ENCODE peak calls at places on chromosomes 7 and 10, in eight cellular contexts. One of them, this sample, is unnamed.

GRCh38 chr10:132904169-132904813 is 38.1 kb downstream of the CFAP46 start:
- DNase-seq in dorsolateral prefrontal cortex: peak
- DNase-seq in fibroblast of the aortic adventitia: peak
- DNase-seq in AG04450: no peak
- DNase-seq in tibial artery: peak
- DNase-seq in foreskin fibroblast: peak
- DNase-seq in spleen: peak
- DNase-seq in fibroblast of pulmonary artery: peak
- DNase-seq in this sample: peak

GRCh38 chr7:99195867-99196266 is 12.0 kb downstream of the KPNA7 start:
- DNase-seq in dorsolateral prefrontal cortex: no peak
- DNase-seq in fibroblast of the aortic adventitia: no peak
- DNase-seq in AG04450: no peak
- DNase-seq in tibial artery: no peak
- DNase-seq in foreskin fibroblast: no peak
- DNase-seq in spleen: no peak
- DNase-seq in fibroblast of pulmonary artery: no peak
- DNase-seq in this sample: no peak

GRCh38 chr10:102411341-102412255 is 7.0 kb downstream of the PSD start:
- DNase-seq in dorsolateral prefrontal cortex: no peak
- DNase-seq in fibroblast of the aortic adventitia: no peak
- DNase-seq in AG04450: no peak
- DNase-seq in tibial artery: no peak
- DNase-seq in foreskin fibroblast: no peak
- DNase-seq in spleen: no peak
- DNase-seq in fibroblast of pulmonary artery: no peak
- DNase-seq in this sample: no peak

GRCh38 chr7:74466196-74466813 is 12.6 kb downstream of the GTF2IRD1 start:
- DNase-seq in dorsolateral prefrontal cortex: peak
- DNase-seq in fibroblast of the aortic adventitia: no peak
- DNase-seq in AG04450: no peak
- DNase-seq in tibial artery: no peak
- DNase-seq in foreskin fibroblast: peak
- DNase-seq in spleen: no peak
- DNase-seq in fibroblast of pulmonary artery: no peak
- DNase-seq in this sample: no peak

GRCh38 chr10:86177483-86178155 is 189.0 kb downstream of the GRID1 start:
- DNase-seq in dorsolateral prefrontal cortex: no peak
- DNase-seq in fibroblast of the aortic adventitia: no peak
- DNase-seq in AG04450: no peak
- DNase-seq in tibial artery: no peak
- DNase-seq in foreskin fibroblast: no peak
- DNase-seq in spleen: peak
- DNase-seq in fibroblast of pulmonary artery: no peak
- DNase-seq in this sample: no peak

GRCh38 chr10:104300002-104300735 is 31.2 kb downstream of the GSTO2 start:
- DNase-seq in dorsolateral prefrontal cortex: no peak
- DNase-seq in fibroblast of the aortic adventitia: peak
- DNase-seq in AG04450: peak
- DNase-seq in tibial artery: peak
- DNase-seq in foreskin fibroblast: peak
- DNase-seq in spleen: no peak
- DNase-seq in fibroblast of pulmonary artery: peak
- DNase-seq in this sample: no peak

GRCh38 chr10:22670796-22671195 is 43.6 kb downstream of the PIP4K2A start:
- DNase-seq in dorsolateral prefrontal cortex: no peak
- DNase-seq in fibroblast of the aortic adventitia: peak
- DNase-seq in AG04450: no peak
- DNase-seq in tibial artery: no peak
- DNase-seq in foreskin fibroblast: peak
- DNase-seq in spleen: no peak
- DNase-seq in fibroblast of pulmonary artery: peak
- DNase-seq in this sample: no peak

GRCh38 chr10:125153693-125154490 is 6.5 kb downstream of the CTBP2 start:
- DNase-seq in dorsolateral prefrontal cortex: no peak
- DNase-seq in fibroblast of the aortic adventitia: peak
- DNase-seq in AG04450: no peak
- DNase-seq in tibial artery: no peak
- DNase-seq in foreskin fibroblast: peak
- DNase-seq in spleen: no peak
- DNase-seq in fibroblast of pulmonary artery: no peak
- DNase-seq in this sample: no peak

GRCh38 chr7:99106411-99106810 is 37.5 kb downstream of the SMURF1 start:
- DNase-seq in dorsolateral prefrontal cortex: no peak
- DNase-seq in fibroblast of the aortic adventitia: no peak
- DNase-seq in AG04450: no peak
- DNase-seq in tibial artery: no peak
- DNase-seq in foreskin fibroblast: no peak
- DNase-seq in spleen: no peak
- DNase-seq in fibroblast of pulmonary artery: no peak
- DNase-seq in this sample: no peak

GRCh38 chr10:30749368-30749767 is 119.8 kb upstream of the LYZL2 start:
- DNase-seq in dorsolateral prefrontal cortex: no peak
- DNase-seq in fibroblast of the aortic adventitia: no peak
- DNase-seq in AG04450: no peak
- DNase-seq in tibial artery: no peak
- DNase-seq in foreskin fibroblast: peak
- DNase-seq in spleen: no peak
- DNase-seq in fibroblast of pulmonary artery: no peak
- DNase-seq in this sample: no peak

GRCh38 chr10:30750971-30751677 is 121.6 kb upstream of the LYZL2 start:
- DNase-seq in dorsolateral prefrontal cortex: no peak
- DNase-seq in fibroblast of the aortic adventitia: no peak
- DNase-seq in AG04450: no peak
- DNase-seq in tibial artery: no peak
- DNase-seq in foreskin fibroblast: peak
- DNase-seq in spleen: no peak
- DNase-seq in fibroblast of pulmonary artery: no peak
- DNase-seq in this sample: no peak

GRCh38 chr10:30748152-30748845 is 118.7 kb upstream of the LYZL2 start:
- DNase-seq in dorsolateral prefrontal cortex: no peak
- DNase-seq in fibroblast of the aortic adventitia: no peak
- DNase-seq in AG04450: no peak
- DNase-seq in tibial artery: no peak
- DNase-seq in foreskin fibroblast: no peak
- DNase-seq in spleen: no peak
- DNase-seq in fibroblast of pulmonary artery: no peak
- DNase-seq in this sample: no peak

GRCh38 chr10:30752481-30752881 is 122.9 kb upstream of the LYZL2 start:
- DNase-seq in dorsolateral prefrontal cortex: no peak
- DNase-seq in fibroblast of the aortic adventitia: no peak
- DNase-seq in AG04450: no peak
- DNase-seq in tibial artery: no peak
- DNase-seq in foreskin fibroblast: no peak
- DNase-seq in spleen: no peak
- DNase-seq in fibroblast of pulmonary artery: no peak
- DNase-seq in this sample: no peak

DNA sequence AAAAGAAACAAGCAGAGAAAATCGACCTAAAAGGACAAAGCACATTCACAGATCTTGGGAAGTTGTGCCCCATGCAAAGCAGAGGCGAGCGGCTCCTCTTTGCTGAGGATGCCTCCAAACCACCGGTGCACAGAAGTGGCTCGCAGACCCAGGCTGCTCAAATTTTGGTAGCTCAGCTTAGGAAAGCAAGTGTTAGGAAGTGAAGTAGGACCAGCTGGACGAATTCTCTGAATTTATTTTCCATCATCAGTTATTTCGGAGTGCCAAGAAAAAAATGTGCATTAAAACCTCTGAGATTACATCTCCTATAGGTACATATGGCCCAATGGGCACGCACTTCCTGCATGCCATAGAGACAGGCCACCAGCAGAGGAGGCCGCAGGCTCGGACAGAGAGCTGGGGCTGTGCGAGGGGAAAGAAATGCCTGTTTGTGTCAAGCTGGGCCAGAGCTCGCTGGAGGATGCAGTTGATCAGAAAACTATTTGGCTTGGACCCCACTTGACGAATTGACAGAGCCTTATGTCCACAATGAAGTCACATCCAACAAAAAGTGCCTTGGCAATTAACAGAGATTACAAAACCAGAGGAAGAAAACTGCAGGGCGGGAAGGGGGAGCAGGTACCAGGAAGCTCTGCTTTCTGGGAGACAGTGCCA is 122.3 kb upstream of the LYZL2 start:
- DNase-seq in dorsolateral prefrontal cortex: peak
- DNase-seq in fibroblast of the aortic adventitia: peak
- DNase-seq in AG04450: peak
- DNase-seq in tibial artery: peak
- DNase-seq in foreskin fibroblast: peak
- DNase-seq in spleen: peak
- DNase-seq in fibroblast of pulmonary artery: peak
- DNase-seq in this sample: peak
- TF ChIP-seq CTCF in dorsolateral prefrontal cortex: peak
- TF ChIP-seq CTCF in fibroblast of the aortic adventitia: peak
- TF ChIP-seq CTCF in AG04450: peak
- TF ChIP-seq CTCF in tibial artery: peak
- TF ChIP-seq CTCF in foreskin fibroblast: peak
- TF ChIP-seq CTCF in spleen: no peak
- TF ChIP-seq CTCF in fibroblast of pulmonary artery: peak
- TF ChIP-seq CTCF in this sample: peak

GRCh38 chr7:151876899-151877777 is at the start of gene PRKAG2:
- DNase-seq in dorsolateral prefrontal cortex: peak
- DNase-seq in fibroblast of the aortic adventitia: peak
- DNase-seq in AG04450: no peak
- DNase-seq in tibial artery: peak
- DNase-seq in foreskin fibroblast: peak
- DNase-seq in spleen: peak
- DNase-seq in fibroblast of pulmonary artery: peak
- DNase-seq in this sample: peak

GRCh38 chr7:151875862-151876111 is 1.1 kb downstream of the PRKAG2 start:
- DNase-seq in dorsolateral prefrontal cortex: no peak
- DNase-seq in fibroblast of the aortic adventitia: peak
- DNase-seq in AG04450: no peak
- DNase-seq in tibial artery: no peak
- DNase-seq in foreskin fibroblast: peak
- DNase-seq in spleen: no peak
- DNase-seq in fibroblast of pulmonary artery: peak
- DNase-seq in this sample: no peak

GRCh38 chr7:151876112-151876898 is 610 bp downstream of the PRKAG2 start:
- DNase-seq in dorsolateral prefrontal cortex: peak
- DNase-seq in fibroblast of the aortic adventitia: peak
- DNase-seq in AG04450: no peak
- DNase-seq in tibial artery: peak
- DNase-seq in foreskin fibroblast: peak
- DNase-seq in spleen: peak
- DNase-seq in fibroblast of pulmonary artery: peak
- DNase-seq in this sample: peak

GRCh38 chr7:151880688-151881087 is 3.8 kb upstream of the PRKAG2 start:
- DNase-seq in dorsolateral prefrontal cortex: no peak
- DNase-seq in fibroblast of the aortic adventitia: no peak
- DNase-seq in AG04450: no peak
- DNase-seq in tibial artery: no peak
- DNase-seq in foreskin fibroblast: no peak
- DNase-seq in spleen: peak
- DNase-seq in fibroblast of pulmonary artery: no peak
- DNase-seq in this sample: no peak

GRCh38 chr7:151877911-151878835 is 1.3 kb upstream of the PRKAG2 start:
- DNase-seq in dorsolateral prefrontal cortex: no peak
- DNase-seq in fibroblast of the aortic adventitia: no peak
- DNase-seq in AG04450: no peak
- DNase-seq in tibial artery: no peak
- DNase-seq in foreskin fibroblast: no peak
- DNase-seq in spleen: peak
- DNase-seq in fibroblast of pulmonary artery: no peak
- DNase-seq in this sample: no peak
- H3K4me3 ChIP-seq in dorsolateral prefrontal cortex: peak
- H3K4me3 ChIP-seq in fibroblast of the aortic adventitia: no peak
- H3K4me3 ChIP-seq in AG04450: no peak
- H3K4me3 ChIP-seq in tibial artery: peak
- H3K4me3 ChIP-seq in foreskin fibroblast: no peak
- H3K4me3 ChIP-seq in spleen: peak
- H3K4me3 ChIP-seq in fibroblast of pulmonary artery: no peak
- H3K4me3 ChIP-seq in this sample: no peak

DNA sequence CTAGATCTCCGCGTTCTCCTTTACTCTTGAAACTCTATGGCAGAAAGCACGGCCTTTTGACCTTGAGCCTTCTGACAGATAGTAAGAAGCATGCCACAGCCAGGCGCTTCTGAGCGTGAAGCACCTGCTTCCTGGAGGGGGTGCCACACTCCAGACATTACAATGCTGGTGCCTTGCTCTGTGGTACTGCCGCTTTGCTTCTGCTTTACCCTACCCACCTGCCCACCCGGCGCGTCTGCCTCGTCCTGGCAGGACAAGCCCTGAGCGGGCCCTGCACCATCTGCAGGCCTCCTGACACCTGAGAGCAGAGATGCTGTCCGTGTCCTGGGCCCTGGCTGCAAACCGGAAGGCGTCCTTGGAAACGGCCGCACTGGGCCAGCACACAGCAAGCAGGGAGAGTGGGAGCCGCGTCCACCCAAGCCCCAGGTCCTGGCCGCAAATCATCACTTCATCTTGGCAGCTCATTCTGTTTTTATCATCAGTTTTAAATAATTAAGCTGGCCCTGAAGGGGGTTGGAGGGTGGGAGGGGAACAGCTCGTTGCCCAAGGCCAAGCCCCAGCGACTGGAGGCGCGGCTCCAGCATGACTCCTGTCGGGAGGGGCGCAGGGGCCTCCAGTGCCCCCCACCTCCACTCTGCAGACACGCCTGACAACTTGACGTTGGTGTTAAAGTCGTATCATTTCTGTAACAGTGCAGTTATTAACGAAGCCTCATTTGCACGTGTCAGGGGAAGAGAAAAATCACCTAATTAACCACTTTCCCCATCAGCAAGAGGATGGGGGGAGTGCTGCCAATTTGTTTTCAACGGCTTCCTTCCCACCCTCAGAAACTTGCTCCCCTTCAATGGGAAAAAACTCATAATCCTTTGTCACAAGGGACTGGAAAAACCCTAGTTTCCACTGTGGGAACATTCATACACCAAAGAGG is 132.2 kb downstream of the MAD1L1 start:
- DNase-seq in dorsolateral prefrontal cortex: peak
- DNase-seq in fibroblast of the aortic adventitia: no peak
- DNase-seq in AG04450: no peak
- DNase-seq in tibial artery: no peak
- DNase-seq in foreskin fibroblast: peak
- DNase-seq in spleen: peak
- DNase-seq in fibroblast of pulmonary artery: no peak
- DNase-seq in this sample: no peak
- TF ChIP-seq CTCF in dorsolateral prefrontal cortex: no peak
- TF ChIP-seq CTCF in fibroblast of the aortic adventitia: no peak
- TF ChIP-seq CTCF in AG04450: no peak
- TF ChIP-seq CTCF in tibial artery: no peak
- TF ChIP-seq CTCF in foreskin fibroblast: no peak
- TF ChIP-seq CTCF in spleen: no peak
- TF ChIP-seq CTCF in fibroblast of pulmonary artery: no peak
- TF ChIP-seq CTCF in this sample: peak

DNA sequence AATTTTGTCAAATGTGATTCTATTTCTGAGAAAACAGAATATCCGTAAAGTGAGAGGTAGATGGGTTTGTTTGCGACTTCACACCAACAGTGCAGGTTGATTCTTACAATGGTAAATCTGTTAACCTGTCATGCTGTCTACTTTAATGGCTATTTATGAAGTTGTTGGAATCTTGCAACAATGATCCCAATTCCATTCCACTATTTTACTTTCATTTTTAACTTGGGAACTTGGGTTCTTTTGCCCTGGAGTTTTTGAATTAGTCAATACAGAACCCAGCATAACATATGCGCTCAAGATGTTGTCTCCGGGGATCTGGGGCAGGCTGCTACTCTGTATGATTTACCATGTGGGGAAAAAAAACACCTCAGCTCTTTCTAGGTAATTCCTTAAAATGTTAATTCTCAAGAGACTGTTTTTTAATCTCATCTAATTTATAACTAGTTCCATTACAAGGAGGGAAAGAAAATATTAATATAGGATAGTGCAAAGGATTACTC is 1.2 kb downstream of the LGI1 start:
- DNase-seq in dorsolateral prefrontal cortex: no peak
- DNase-seq in fibroblast of the aortic adventitia: peak
- DNase-seq in AG04450: no peak
- DNase-seq in tibial artery: no peak
- DNase-seq in foreskin fibroblast: peak
- DNase-seq in spleen: no peak
- DNase-seq in fibroblast of pulmonary artery: no peak
- DNase-seq in this sample: no peak
- H3K4me3 ChIP-seq in dorsolateral prefrontal cortex: peak
- H3K4me3 ChIP-seq in fibroblast of the aortic adventitia: no peak
- H3K4me3 ChIP-seq in AG04450: no peak
- H3K4me3 ChIP-seq in tibial artery: peak
- H3K4me3 ChIP-seq in foreskin fibroblast: no peak
- H3K4me3 ChIP-seq in spleen: no peak
- H3K4me3 ChIP-seq in fibroblast of pulmonary artery: no peak
- H3K4me3 ChIP-seq in this sample: no peak